ENCODE peak calls at places on chromosomes 11 and 22, in four cellular contexts. T is HepG2, U is WTC11, S is K562. N is an unnamed sample.

GRCh38 chr11:2547806-2548205 is 103.0 kb downstream of the KCNQ1 start:
- DNase-seq in S (no peak), U (no peak), T (no peak), N (no peak)

GRCh38 chr22:46549565-46549840 is 12.1 kb upstream of the CELSR1 start:
- DNase-seq in T (no peak), U (no peak), S (no peak), N (no peak)

GRCh38 chr11:82692981-82693380 is 40.7 kb downstream of the FAM181B start:
- DNase-seq in S (no peak), T (no peak), U (no peak), N (no peak)

GRCh38 chr11:37712246-37712645 is 1114.2 kb upstream of the RAG2 start:
- DNase-seq in U (no peak), T (no peak), S (no peak), N (no peak)

GRCh38 chr11:125305346-125305745 is 140.8 kb downstream of the PKNOX2 start:
- DNase-seq in U (no peak), S (no peak), T (no peak), N (no peak)

GRCh38 chr11:45535033-45535432 is 130.4 kb downstream of the CHST1 start:
- DNase-seq in U (no peak), S (no peak), T (no peak), N (no peak)

GRCh38 chr11:8258771-8259170 is 4.9 kb downstream of the LMO1 start:
- DNase-seq in S (no peak), U (no peak), T (no peak), N (no peak)

GRCh38 chr22:45544588-45545170 is 42.0 kb downstream of the FBLN1 start:
- DNase-seq in U (no peak), S (no peak), T (no peak), N (no peak)

GRCh38 chr11:46452918-46453517 is 61.4 kb upstream of the CHRM4 start:
- DNase-seq in S (no peak), U (no peak), T (peak), N (no peak)

GRCh38 chr11:42890773-42891172 is 421.0 kb upstream of the API5 start:
- DNase-seq in S (no peak), T (no peak), U (no peak), N (no peak)

GRCh38 chr11:78796956-78797355 is 222.3 kb upstream of the NARS2 start:
- DNase-seq in T (no peak), S (no peak), U (no peak), N (no peak)

GRCh38 chr11:130215531-130216220 is 56.1 kb downstream of the ST14 start:
- DNase-seq in T (no peak), S (no peak), U (peak), N (no peak)

GRCh38 chr11:9228086-9228485 is 37.1 kb downstream of the DENND5A start:
- DNase-seq in T (no peak), U (no peak), S (no peak), N (no peak)

GRCh38 chr11:399731-400211 is 5.8 kb downstream of the PKP3 start:
- DNase-seq in T (no peak), U (no peak), S (no peak), N (no peak)

GRCh38 chr11:69697861-69698260 is 6.0 kb downstream of the FGF19 start:
- DNase-seq in T (no peak), U (no peak), S (no peak), N (no peak)

GRCh38 chr11:86977441-86978050 is 22.4 kb upstream of the FZD4 start:
- DNase-seq in T (no peak), U (no peak), S (no peak), N (no peak)

GRCh38 chr22:31179345-31179744 is 19.4 kb downstream of the RNF185 start:
- DNase-seq in U (no peak), T (peak), S (no peak), N (no peak)

DNA sequence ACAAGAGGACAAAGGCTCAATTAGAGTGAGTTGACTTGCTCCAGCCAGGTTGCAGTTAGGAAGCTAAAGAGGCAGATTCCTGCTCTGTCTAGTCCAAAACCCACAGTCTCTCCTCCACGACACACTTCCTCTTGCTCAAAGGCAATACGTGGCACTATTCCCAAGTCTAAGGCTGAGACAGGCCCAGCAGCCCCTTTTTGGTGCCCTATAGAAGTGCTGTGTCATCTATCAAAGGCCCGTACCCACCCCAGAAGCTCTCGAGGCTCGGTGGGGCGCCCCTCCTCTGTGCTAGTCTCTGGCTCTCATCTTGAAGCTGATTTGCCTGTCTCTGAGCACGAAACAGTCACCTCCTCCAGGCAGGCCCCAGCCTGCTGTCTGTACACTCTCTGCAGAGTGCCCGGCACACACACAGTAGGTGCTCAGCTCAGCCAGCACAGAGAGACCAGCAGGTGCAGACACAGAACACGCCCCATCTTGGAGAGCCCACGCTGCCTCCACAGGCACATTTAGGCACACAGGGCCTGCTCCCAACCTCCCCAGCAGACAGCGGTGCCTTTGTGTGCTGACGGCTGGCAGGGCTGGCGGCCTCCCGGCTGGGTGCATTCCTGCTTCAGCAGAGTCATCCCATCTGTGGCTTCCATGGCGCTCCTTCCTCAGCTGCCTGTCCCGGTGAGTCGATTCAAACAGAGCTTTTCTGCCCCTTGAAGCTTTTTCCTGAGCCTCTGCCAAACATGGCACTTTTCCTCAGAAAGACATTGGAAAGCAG is 52.7 kb downstream of the MYH9 start:
- DNase-seq in U (no peak), S (peak), T (no peak), N (no peak)
- TF ChIP-seq CBFB in U (no peak), S (no peak), T (no peak), N (no peak)

DNA sequence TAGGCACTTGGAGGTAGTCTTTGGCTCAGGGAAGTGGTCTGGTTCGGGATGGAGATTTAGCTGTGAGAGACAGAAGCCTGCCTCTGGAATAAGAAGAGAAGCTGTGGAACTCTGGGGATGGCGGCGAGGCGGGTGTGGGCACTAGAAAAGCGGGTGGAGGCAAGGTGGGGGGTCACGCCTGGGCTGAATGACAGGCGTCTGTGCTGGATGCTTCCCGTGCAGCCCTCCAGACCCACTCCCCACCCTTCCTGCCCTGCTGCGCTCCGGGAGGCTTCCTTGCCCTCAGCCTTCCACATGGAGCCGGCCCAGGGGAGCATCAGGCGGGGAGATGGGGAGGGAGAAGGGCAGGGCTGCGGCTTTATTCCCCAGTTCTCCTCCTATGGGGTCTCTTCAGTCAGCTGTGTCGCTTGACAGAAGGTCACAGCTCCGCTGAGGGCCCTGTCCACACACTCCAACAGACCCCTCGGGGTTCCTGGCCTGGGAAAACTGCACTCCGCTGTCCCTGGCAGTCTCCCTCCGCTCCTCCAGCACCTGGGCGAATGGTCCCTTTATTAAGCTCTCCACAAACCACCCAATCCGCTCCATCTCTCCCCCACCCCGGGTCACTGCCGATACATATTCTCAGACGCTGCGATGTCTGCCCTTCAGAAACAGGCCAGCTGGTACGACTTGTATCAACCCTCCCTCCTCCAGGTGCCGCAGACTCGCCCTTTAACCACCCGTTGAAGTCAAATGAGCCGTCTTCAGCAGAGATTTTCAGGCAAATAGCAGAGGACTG is 6.2 kb downstream of the DNAJB13 start:
- DNase-seq in T (no peak), S (no peak), U (no peak), N (no peak)
- TF ChIP-seq CBFB in T (no peak), S (no peak), U (no peak), N (no peak)

GRCh38 chr22:37640591-37641250 is 1.3 kb downstream of the SH3BP1 start:
- DNase-seq in U (no peak), S (no peak), T (no peak), N (no peak)
- TF ChIP-seq CBFB in U (no peak), S (no peak), T (no peak), N (no peak)

GRCh38 chr22:21038405-21038804 is 6.0 kb upstream of the SLC7A4 start:
- DNase-seq in S (no peak), U (no peak), T (no peak), N (no peak)

GRCh38 chr22:21042978-21043855 is 2.5 kb upstream of the LRRC74B start:
- DNase-seq in U (no peak), T (no peak), S (peak), N (no peak)

GRCh38 chr22:21044931-21045584 is 688 bp upstream of the LRRC74B start:
- DNase-seq in U (no peak), S (peak), T (no peak), N (no peak)

GRCh38 chr22:21043856-21044535 is 1.8 kb upstream of the LRRC74B start:
- DNase-seq in U (no peak), T (no peak), S (no peak), N (no peak)

DNA sequence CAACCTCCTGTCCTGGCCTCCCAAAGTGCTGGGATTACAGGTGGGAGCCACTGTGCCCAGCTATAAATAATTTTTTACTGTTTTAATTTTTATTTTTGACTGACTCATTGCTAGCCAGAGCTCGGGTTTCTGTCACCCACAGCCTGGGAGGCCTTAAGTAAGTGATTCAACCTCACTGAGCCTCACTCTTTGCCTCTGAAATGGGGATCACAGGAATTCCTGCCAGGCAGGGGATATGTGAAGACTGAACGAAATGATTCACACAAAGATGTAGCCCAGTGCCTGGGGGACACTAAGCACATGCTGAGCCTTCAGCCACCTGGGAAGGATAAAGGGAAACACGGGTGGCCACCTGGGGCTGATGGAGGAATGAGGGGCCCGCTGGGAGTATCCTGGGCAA is 3.8 kb upstream of the LRRC74B start:
- DNase-seq in S (no peak), U (no peak), T (no peak), N (no peak)
- TF ChIP-seq CBFB in S (no peak), U (no peak), T (no peak), N (no peak)

GRCh38 chr11:85643255-85643654 is 4.5 kb upstream of the TMEM126A start:
- DNase-seq in S (peak), U (no peak), T (no peak), N (no peak)
- TF ChIP-seq CBFB in S (no peak), U (no peak), T (no peak), N (no peak)

GRCh38 chr11:123221074-123221473 is 26.0 kb upstream of the CLMP start:
- DNase-seq in S (no peak), T (no peak), U (no peak), N (no peak)

GRCh38 chr11:123218451-123218850 is 23.4 kb upstream of the CLMP start:
- DNase-seq in T (no peak), U (no peak), S (no peak), N (no peak)

GRCh38 chr11:123221611-123222010 is 26.6 kb upstream of the CLMP start:
- DNase-seq in T (no peak), S (no peak), U (no peak), N (no peak)

GRCh38 chr11:123217897-123218296 is 22.8 kb upstream of the CLMP start:
- DNase-seq in U (no peak), S (no peak), T (no peak), N (no peak)

DNA sequence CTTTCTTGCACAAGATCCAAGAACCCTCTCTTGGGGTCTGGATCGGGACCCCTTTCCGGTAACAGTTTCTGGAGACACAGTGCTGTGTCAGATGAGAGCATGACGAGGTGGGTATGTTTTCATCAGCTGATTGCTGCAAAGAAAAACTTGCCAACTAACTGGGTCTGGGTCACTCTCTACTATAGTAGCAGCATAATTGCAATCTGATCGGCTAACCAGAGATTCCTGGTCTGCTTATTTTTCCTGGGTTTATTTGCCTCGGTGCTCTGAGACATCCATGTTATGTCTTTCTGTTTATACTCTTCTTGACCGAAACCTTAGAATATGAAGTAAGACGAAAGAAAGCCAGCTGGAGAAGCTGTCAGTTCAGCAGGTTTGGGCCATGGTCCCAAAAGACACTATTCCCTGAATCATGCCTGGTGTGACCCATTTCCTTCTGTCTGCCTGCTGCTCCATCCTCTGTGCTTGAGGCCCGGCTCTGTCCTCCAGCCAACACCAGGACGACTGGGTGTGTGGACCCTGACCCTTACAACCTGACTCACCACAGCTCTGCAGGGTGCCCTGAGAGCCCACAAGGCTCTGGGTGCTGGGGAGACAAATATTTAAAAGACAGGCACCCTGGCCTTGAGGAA is 24.1 kb upstream of the CLMP start:
- DNase-seq in U (no peak), S (no peak), T (no peak), N (no peak)
- TF ChIP-seq CBFB in U (no peak), S (no peak), T (no peak), N (no peak)